ENCODE peak calls at places on chromosomes 7 and 10, in five cellular contexts. One of them, this sample, is unnamed.

GRCh38 chr10:58457761-58458616 is 54.7 kb upstream of the BICC1 start:
- ATAC-seq in left cardiac atrium: peak
- ATAC-seq in activated B cell treated with CpG ODN at 0.5 μM for 24 hours: no peak
- ATAC-seq in PC-3: no peak
- ATAC-seq in activated naive CD4-positive, alpha-beta T cell treated with anti-CD3 and anti-CD28 coated beads, Interleukin-2, amount 50 U/mL, for 72 hours: no peak
- ATAC-seq in this sample: no peak

GRCh38 chr10:100347568-100348195 is 649 bp downstream of the SCD start:
- ATAC-seq in activated naive CD4-positive, alpha-beta T cell treated with anti-CD3 and anti-CD28 coated beads, Interleukin-2, amount 50 U/mL, for 72 hours: no peak
- ATAC-seq in activated B cell treated with CpG ODN at 0.5 μM for 24 hours: no peak
- ATAC-seq in PC-3: no peak
- ATAC-seq in left cardiac atrium: peak
- ATAC-seq in this sample: no peak

GRCh38 chr10:79196470-79197461 is 128.0 kb downstream of the ZMIZ1 start:
- ATAC-seq in PC-3: peak
- ATAC-seq in left cardiac atrium: peak
- ATAC-seq in activated B cell treated with CpG ODN at 0.5 μM for 24 hours: no peak
- ATAC-seq in activated naive CD4-positive, alpha-beta T cell treated with anti-CD3 and anti-CD28 coated beads, Interleukin-2, amount 50 U/mL, for 72 hours: peak
- ATAC-seq in this sample: peak

GRCh38 chr10:86353506-86354485 is 12.8 kb downstream of the GRID1 start:
- ATAC-seq in activated naive CD4-positive, alpha-beta T cell treated with anti-CD3 and anti-CD28 coated beads, Interleukin-2, amount 50 U/mL, for 72 hours: no peak
- ATAC-seq in PC-3: no peak
- ATAC-seq in activated B cell treated with CpG ODN at 0.5 μM for 24 hours: no peak
- ATAC-seq in left cardiac atrium: no peak
- ATAC-seq in this sample: no peak

GRCh38 chr10:17586741-17587720 is 30.1 kb downstream of the HACD1 start:
- ATAC-seq in PC-3: peak
- ATAC-seq in activated naive CD4-positive, alpha-beta T cell treated with anti-CD3 and anti-CD28 coated beads, Interleukin-2, amount 50 U/mL, for 72 hours: no peak
- ATAC-seq in left cardiac atrium: peak
- ATAC-seq in activated B cell treated with CpG ODN at 0.5 μM for 24 hours: no peak
- ATAC-seq in this sample: no peak

GRCh38 chr7:139359366-139360209 is at the start of gene LUC7L2:
- ATAC-seq in PC-3: peak
- ATAC-seq in activated B cell treated with CpG ODN at 0.5 μM for 24 hours: peak
- ATAC-seq in left cardiac atrium: peak
- ATAC-seq in activated naive CD4-positive, alpha-beta T cell treated with anti-CD3 and anti-CD28 coated beads, Interleukin-2, amount 50 U/mL, for 72 hours: peak
- ATAC-seq in this sample: peak

GRCh38 chr10:10165415-10165814 is 852.3 kb upstream of the CELF2 start:
- ATAC-seq in activated naive CD4-positive, alpha-beta T cell treated with anti-CD3 and anti-CD28 coated beads, Interleukin-2, amount 50 U/mL, for 72 hours: no peak
- ATAC-seq in PC-3: no peak
- ATAC-seq in activated B cell treated with CpG ODN at 0.5 μM for 24 hours: no peak
- ATAC-seq in left cardiac atrium: no peak
- ATAC-seq in this sample: no peak

GRCh38 chr7:18445916-18446520 is 49.5 kb upstream of the HDAC9 start:
- ATAC-seq in PC-3: no peak
- ATAC-seq in left cardiac atrium: no peak
- ATAC-seq in activated B cell treated with CpG ODN at 0.5 μM for 24 hours: no peak
- ATAC-seq in activated naive CD4-positive, alpha-beta T cell treated with anti-CD3 and anti-CD28 coated beads, Interleukin-2, amount 50 U/mL, for 72 hours: no peak
- ATAC-seq in this sample: no peak

GRCh38 chr10:60954045-60954444 is 10.1 kb upstream of the RHOBTB1 start:
- ATAC-seq in left cardiac atrium: no peak
- ATAC-seq in activated naive CD4-positive, alpha-beta T cell treated with anti-CD3 and anti-CD28 coated beads, Interleukin-2, amount 50 U/mL, for 72 hours: no peak
- ATAC-seq in activated B cell treated with CpG ODN at 0.5 μM for 24 hours: no peak
- ATAC-seq in PC-3: no peak
- ATAC-seq in this sample: no peak

GRCh38 chr10:62790019-62790555 is 14.4 kb upstream of the ADO start:
- ATAC-seq in PC-3: no peak
- ATAC-seq in left cardiac atrium: no peak
- ATAC-seq in activated B cell treated with CpG ODN at 0.5 μM for 24 hours: no peak
- ATAC-seq in activated naive CD4-positive, alpha-beta T cell treated with anti-CD3 and anti-CD28 coated beads, Interleukin-2, amount 50 U/mL, for 72 hours: no peak
- ATAC-seq in this sample: no peak

GRCh38 chr7:37282927-37283326 is 165.7 kb downstream of the ELMO1 start:
- ATAC-seq in PC-3: no peak
- ATAC-seq in activated B cell treated with CpG ODN at 0.5 μM for 24 hours: no peak
- ATAC-seq in left cardiac atrium: no peak
- ATAC-seq in activated naive CD4-positive, alpha-beta T cell treated with anti-CD3 and anti-CD28 coated beads, Interleukin-2, amount 50 U/mL, for 72 hours: no peak
- ATAC-seq in this sample: no peak

This sample was measured in esophagus mucosa.